ENCODE peak calls at places on chromosomes 3 and 15, in seven cellular contexts. X, W, B, N, Y, R and S are unnamed samples.

GRCh38 chr3:139827833-139828232 is 107.2 kb upstream of the CLSTN2 start:
- DNase-seq in X (no peak), W (no peak), B (no peak), N (no peak), Y (no peak), R (no peak), S (no peak)

GRCh38 chr3:139491966-139492365 is 15.7 kb upstream of the RBP2 start:
- DNase-seq in X (peak), W (no peak), B (no peak), N (no peak), Y (no peak), R (no peak), S (no peak)

GRCh38 chr3:166190360-166190759 is 353.1 kb upstream of the BCHE start:
- DNase-seq in X (no peak), W (no peak), B (peak), N (no peak), Y (no peak), R (no peak), S (no peak)

GRCh38 chr3:113983544-113983943 is 35.7 kb downstream of the ZDHHC23 start:
- DNase-seq in X (no peak), W (no peak), B (no peak), N (no peak), Y (no peak), R (no peak), S (no peak)

GRCh38 chr3:194200422-194201060 is 64.6 kb downstream of the HES1 start:
- DNase-seq in X (no peak), W (no peak), B (no peak), N (no peak), Y (peak), R (no peak), S (no peak)

GRCh38 chr3:14764331-14765064 is 54.3 kb upstream of the FGD5 start:
- DNase-seq in X (no peak), W (no peak), B (no peak), N (no peak), Y (no peak), R (no peak), S (no peak)

GRCh38 chr3:178083906-178084823 is 452.1 kb upstream of the KCNMB2 start:
- DNase-seq in X (no peak), W (no peak), B (peak), N (no peak), Y (peak), R (no peak), S (no peak)

GRCh38 chr15:90035095-90035834 is 34.1 kb downstream of the ZNF710 start:
- DNase-seq in X (no peak), W (no peak), B (peak), N (peak), Y (peak), R (peak), S (peak)

GRCh38 chr3:158102660-158103085 is 3.5 kb downstream of the SHOX2 start:
- DNase-seq in X (no peak), W (no peak), B (no peak), N (no peak), Y (no peak), R (no peak), S (no peak)

GRCh38 chr15:75921732-75922703 is 18.3 kb downstream of the FBXO22 start:
- DNase-seq in X (no peak), W (peak), B (peak), N (no peak), Y (peak), R (peak), S (peak)

GRCh38 chr3:121482651-121483050 is 63.1 kb downstream of the POLQ start:
- DNase-seq in X (no peak), W (peak), B (peak), N (no peak), Y (no peak), R (no peak), S (no peak)

GRCh38 chr3:63514678-63515077 is 137.8 kb upstream of the SNTN start:
- DNase-seq in X (no peak), W (no peak), B (no peak), N (no peak), Y (no peak), R (no peak), S (no peak)

GRCh38 chr3:60949146-60949545 is 302.1 kb downstream of the FHIT start:
- DNase-seq in X (no peak), W (no peak), B (no peak), N (no peak), Y (no peak), R (no peak), S (no peak)

GRCh38 chr3:186165331-186165730 is 56.4 kb upstream of the ETV5 start:
- DNase-seq in X (no peak), W (no peak), B (peak), N (no peak), Y (no peak), R (no peak), S (no peak)

GRCh38 chr3:189084620-189085019 is 87.2 kb upstream of the TPRG1 start:
- DNase-seq in X (no peak), W (no peak), B (no peak), N (no peak), Y (no peak), R (no peak), S (no peak)

GRCh38 chr3:10492351-10493201 is 12.8 kb downstream of the ATP2B2 start:
- DNase-seq in X (no peak), W (no peak), B (no peak), N (no peak), Y (no peak), R (no peak), S (no peak)

GRCh38 chr3:9028134-9028533 is 64.9 kb upstream of the RAD18 start:
- DNase-seq in X (no peak), W (no peak), B (no peak), N (peak), Y (peak), R (peak), S (peak)

GRCh38 chr15:37101634-37102314 is 1.4 kb upstream of the MEIS2 start:
- DNase-seq in X (no peak), W (no peak), B (peak), N (peak), Y (peak), R (peak), S (peak)

GRCh38 chr3:38098376-38098723 is 38.6 kb downstream of the ACAA1 start:
- DNase-seq in X (no peak), W (no peak), B (no peak), N (no peak), Y (no peak), R (no peak), S (no peak)

GRCh38 chr15:71811752-71812735 is 1.7 kb downstream of the NR2E3 start:
- DNase-seq in X (no peak), W (no peak), B (no peak), N (peak), Y (no peak), R (no peak), S (no peak)

GRCh38 chr15:85591622-85592021 is 203.1 kb downstream of the KLHL25 start:
- DNase-seq in X (no peak), W (no peak), B (no peak), N (no peak), Y (no peak), R (no peak), S (no peak)

GRCh38 chr15:79115971-79116370 is 25.4 kb upstream of the RASGRF1 start:
- DNase-seq in X (no peak), W (no peak), B (no peak), N (no peak), Y (no peak), R (no peak), S (no peak)

GRCh38 chr15:96947830-96948229 is 617.3 kb downstream of the NR2F2 start:
- DNase-seq in X (no peak), W (no peak), B (peak), N (no peak), Y (no peak), R (no peak), S (no peak)
- H3K4me3 ChIP-seq in X (no peak), W (no peak), B (no peak), N (no peak), Y (no peak), R (no peak), S (no peak)

GRCh38 chr3:111610189-111610588 is 15.0 kb upstream of the ZBED2 start:
- DNase-seq in X (no peak), W (no peak), B (no peak), N (no peak), Y (no peak), R (no peak), S (no peak)
- H3K4me3 ChIP-seq in X (no peak), W (no peak), B (no peak), N (no peak), Y (no peak), R (no peak), S (no peak)

DNA sequence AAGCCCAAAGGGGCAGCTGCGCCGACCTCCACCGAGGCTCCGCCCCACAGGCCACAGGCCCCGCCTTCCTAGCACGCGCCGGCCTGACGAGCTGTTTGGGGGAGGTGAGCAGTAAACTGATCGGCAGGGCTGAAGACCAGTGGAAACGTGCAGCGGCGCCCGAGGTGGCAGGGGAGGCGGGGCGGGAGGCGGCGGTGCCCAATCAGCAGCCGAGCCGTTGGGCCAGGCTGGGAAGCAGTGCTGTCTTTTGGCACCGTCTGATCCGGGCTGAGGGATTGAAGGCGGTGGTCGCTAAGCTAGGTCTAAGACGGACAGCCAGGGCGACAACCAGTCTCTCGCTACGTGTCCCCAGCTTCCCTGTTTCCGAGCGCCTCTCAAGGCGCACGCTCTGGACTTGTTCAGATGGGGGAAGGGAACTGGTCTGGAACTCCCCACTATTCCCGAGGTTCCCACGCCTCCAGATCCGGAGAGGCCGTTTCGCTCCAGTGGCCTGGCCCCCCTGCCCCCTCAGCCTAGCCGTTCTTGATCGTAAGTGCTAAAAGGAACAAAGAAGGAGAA is at the start of gene FMN1:
- DNase-seq in X (peak), W (peak), B (peak), N (peak), Y (peak), R (peak), S (peak)
- H3K4me3 ChIP-seq in X (peak), W (peak), B (peak), N (peak), Y (no peak), R (peak), S (peak)

DNA sequence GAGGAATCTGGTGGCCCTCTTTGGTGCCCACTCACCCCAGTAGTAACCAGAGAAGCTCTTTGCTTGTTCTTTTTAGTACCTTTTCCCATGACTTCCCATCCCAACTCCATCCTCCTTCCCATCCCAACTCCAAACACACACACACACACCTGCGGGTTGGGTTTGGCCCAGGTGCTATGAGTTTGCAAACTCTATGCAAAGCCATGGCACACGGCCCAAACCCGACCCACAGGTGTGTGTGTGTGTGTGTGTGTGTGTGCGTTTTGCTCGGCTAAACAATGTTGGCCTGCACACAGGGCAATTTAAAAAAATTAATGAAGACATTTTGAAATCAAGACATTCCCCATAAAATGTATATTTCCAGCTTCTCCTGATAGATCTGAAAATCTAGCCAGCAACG is 103.7 kb upstream of the TLE3 start:
- DNase-seq in X (no peak), W (no peak), B (no peak), N (no peak), Y (no peak), R (no peak), S (no peak)
- H3K4me3 ChIP-seq in X (no peak), W (no peak), B (no peak), N (no peak), Y (no peak), R (no peak), S (no peak)

DNA sequence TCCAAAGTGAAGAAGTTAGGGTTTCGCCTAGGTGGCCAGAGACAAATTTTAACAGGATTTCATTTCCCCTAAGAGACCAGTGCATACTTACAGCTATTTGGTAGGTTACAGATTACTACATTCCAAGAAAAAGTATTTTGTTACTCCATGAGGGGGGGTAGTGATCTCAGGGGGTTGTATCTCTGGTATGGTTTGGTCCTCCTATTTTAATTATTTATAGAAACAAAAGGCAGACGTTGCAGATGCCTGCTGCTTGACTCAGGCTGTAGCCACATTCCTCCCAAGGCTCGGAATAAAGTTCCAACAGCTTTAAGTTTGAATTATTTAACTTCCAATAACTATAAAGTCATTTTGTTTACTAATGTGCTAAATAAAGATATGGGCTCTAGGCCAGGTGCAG is 1.3 kb upstream of the TRIM59 start:
- DNase-seq in X (no peak), W (peak), B (peak), N (no peak), Y (no peak), R (no peak), S (no peak)
- H3K4me3 ChIP-seq in X (peak), W (peak), B (no peak), N (no peak), Y (no peak), R (no peak), S (no peak)